ENCODE peak calls at places on chromosomes 12 and 14, in five cellular contexts. H is HepG2, O is astrocyte, X is hepatocyte, Q is K562. A is an unnamed sample.

GRCh38 chr12:27394676-27395075 is 51.9 kb upstream of the SMCO2 start:
- DNase-seq in H (no peak), O (no peak), X (no peak), Q (no peak), A (no peak)

GRCh38 chr14:28879571-28879970 is 113.0 kb downstream of the FOXG1 start:
- DNase-seq in H (no peak), O (no peak), X (no peak), Q (no peak), A (no peak)

GRCh38 chr14:99001241-99001640 is 270.8 kb downstream of the BCL11B start:
- DNase-seq in H (no peak), O (no peak), X (no peak), Q (no peak), A (no peak)

GRCh38 chr14:89252887-89253532 is 164.0 kb downstream of the FOXN3 start:
- DNase-seq in H (no peak), O (no peak), X (no peak), Q (no peak), A (no peak)

GRCh38 chr12:19088576-19088975 is 41.0 kb upstream of the PLEKHA5 start:
- DNase-seq in H (no peak), O (no peak), X (no peak), Q (no peak), A (no peak)

GRCh38 chr12:26746315-26746714 is 86.7 kb downstream of the ITPR2 start:
- DNase-seq in H (no peak), O (peak), X (no peak), Q (no peak), A (peak)

GRCh38 chr14:101723061-101723595 is 38.4 kb upstream of the PPP2R5C start:
- DNase-seq in H (no peak), O (no peak), X (no peak), Q (no peak), A (no peak)

GRCh38 chr12:109065154-109065852 is 12.9 kb downstream of the USP30 start:
- DNase-seq in H (peak), O (no peak), X (peak), Q (no peak), A (no peak)

GRCh38 chr14:52934762-52935161 is 16.1 kb downstream of the FERMT2 start:
- DNase-seq in H (peak), O (no peak), X (no peak), Q (no peak), A (no peak)

GRCh38 chr12:95173392-95174251 is 43.6 kb downstream of the FGD6 start:
- DNase-seq in H (no peak), O (peak), X (peak), Q (peak), A (peak)

GRCh38 chr12:34402899-34403705 is 380.8 kb downstream of the ALG10 start:
- DNase-seq in H (no peak), O (no peak), X (no peak), Q (peak), A (no peak)

GRCh38 chr12:40031965-40032364 is 73.9 kb downstream of the SLC2A13 start:
- DNase-seq in H (no peak), O (no peak), X (no peak), Q (no peak), A (no peak)

GRCh38 chr12:67630373-67631088 is 18.0 kb upstream of the DYRK2 start:
- DNase-seq in H (peak), O (no peak), X (no peak), Q (no peak), A (no peak)

GRCh38 chr12:55666508-55666907 is 29.8 kb downstream of the OR10P1 start:
- DNase-seq in H (no peak), O (no peak), X (no peak), Q (no peak), A (no peak)

GRCh38 chr14:69358233-69358963 is 39.7 kb downstream of the ERH start:
- DNase-seq in H (no peak), O (peak), X (no peak), Q (no peak), A (no peak)

GRCh38 chr12:62732861-62733427 is 202.0 kb downstream of the PPM1H start:
- DNase-seq in H (no peak), O (peak), X (peak), Q (no peak), A (peak)

GRCh38 chr12:81815611-81816010 is 56.5 kb upstream of the PPFIA2 start:
- DNase-seq in H (no peak), O (peak), X (no peak), Q (no peak), A (no peak)

GRCh38 chr12:21725731-21726130 is 48.8 kb downstream of the KCNJ8 start:
- DNase-seq in H (no peak), O (no peak), X (no peak), Q (no peak), A (no peak)

DNA sequence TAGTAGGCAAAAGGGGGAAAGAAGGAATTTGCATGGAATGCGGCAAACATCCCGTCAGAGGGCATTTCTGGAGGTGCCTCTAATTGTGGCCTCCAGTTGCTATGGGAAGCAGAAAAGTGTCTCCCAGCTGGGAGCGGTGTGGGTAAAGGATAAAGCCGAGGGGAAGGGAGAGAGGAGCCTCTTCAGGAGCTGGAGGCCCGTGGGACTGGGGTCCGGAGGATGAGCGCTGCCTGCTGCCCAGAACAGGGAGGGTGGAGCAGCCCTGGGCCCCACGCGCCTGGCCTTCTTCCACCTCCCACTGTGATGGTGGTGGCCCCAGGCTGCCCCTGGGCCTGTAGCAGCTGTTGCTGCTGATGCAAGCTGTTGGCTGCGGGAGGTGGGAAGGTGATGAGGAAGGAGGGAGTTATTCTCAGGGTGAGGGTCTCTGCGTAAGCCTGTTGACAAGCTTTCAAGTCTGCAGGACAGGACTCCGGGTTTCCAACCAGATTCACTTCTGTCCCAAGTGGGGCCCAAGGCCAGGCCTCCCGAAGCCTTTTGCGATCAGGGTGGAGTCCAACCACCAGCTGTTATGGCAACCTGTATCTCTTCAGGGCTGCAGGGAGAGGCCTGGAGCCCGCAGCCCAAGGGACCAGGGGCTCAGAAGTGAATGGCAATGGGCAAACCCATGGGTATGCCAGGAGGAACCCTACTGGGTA is 19.1 kb upstream of the PGF start:
- DNase-seq in H (no peak), O (no peak), X (no peak), Q (no peak), A (no peak)
- H3K27ac ChIP-seq in H (no peak), O (no peak), X (peak), Q (no peak), A (no peak)

DNA sequence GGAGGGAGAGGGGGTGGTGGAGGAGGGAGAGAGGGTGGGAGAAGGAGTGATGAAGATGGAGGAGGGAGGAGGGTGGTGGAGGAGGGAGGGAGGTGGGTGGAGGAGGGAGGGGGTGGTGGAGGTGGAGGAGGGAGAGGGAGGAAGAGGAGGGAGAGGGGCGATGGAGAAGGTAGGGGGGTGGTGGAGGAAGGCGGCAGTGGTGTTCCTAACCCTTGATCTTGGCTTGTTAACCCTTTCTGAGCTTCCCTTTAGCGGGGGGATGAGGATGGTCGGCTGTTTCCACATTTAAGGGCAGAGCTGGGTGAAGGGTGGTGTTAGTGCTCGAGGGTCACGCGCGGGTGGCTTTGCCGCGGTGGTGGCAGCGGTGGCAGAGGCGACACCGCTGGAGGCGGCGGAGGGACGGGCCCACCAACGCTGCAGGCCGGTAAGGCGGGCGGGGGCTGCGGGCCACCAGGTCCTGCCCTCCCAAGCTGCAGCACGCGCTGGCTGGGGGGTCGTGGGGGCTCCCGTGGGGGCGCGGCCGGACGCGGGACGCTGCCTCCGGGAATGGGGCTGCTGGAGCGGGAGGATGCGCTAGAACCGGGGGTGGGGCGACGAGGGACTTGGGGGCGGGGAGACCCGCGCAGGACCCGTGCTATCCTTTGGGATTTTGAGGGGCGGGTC is 156.3 kb downstream of the PTPN11 start:
- DNase-seq in H (no peak), O (no peak), X (no peak), Q (no peak), A (no peak)
- TF ChIP-seq EZH2 in H (no peak), O (peak), X (peak), Q (no peak), A (no peak)

DNA sequence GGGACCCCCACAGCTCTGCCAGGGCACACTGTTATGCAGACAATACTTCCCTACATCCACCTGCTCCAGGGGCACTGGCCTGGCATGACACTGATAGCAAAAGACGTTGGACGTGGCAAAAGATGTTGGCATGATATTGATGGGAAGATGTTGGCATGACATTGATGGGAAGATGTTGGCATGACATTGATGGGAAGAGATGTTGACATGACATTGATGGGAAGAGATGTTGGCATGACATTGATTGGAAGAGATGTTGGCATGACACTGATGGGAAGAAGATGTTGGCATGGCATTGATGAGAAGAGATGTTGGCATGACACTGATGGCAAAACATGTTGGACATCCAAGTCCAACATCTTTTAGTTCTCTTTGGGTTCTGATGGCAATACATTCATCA is 11.4 kb upstream of the DEGS2 start:
- DNase-seq in H (no peak), O (no peak), X (no peak), Q (no peak), A (no peak)
- H3K4me3 ChIP-seq in H (no peak), O (no peak), X (no peak), Q (no peak), A (no peak)

GRCh38 chr14:49999826-50000214 is 106.9 kb downstream of the ARF6 start:
- DNase-seq in H (no peak), O (no peak), X (no peak), Q (no peak), A (no peak)

GRCh38 chr14:50001146-50001998 is 108.5 kb downstream of the ARF6 start:
- DNase-seq in H (peak), O (peak), X (peak), Q (peak), A (peak)

GRCh38 chr14:50000215-50001145 is 107.6 kb downstream of the ARF6 start:
- DNase-seq in H (peak), O (peak), X (peak), Q (no peak), A (peak)

GRCh38 chr14:49997991-49998390 is 105.1 kb downstream of the ARF6 start:
- DNase-seq in H (no peak), O (no peak), X (no peak), Q (no peak), A (no peak)

GRCh38 chr14:49999216-49999761 is 106.4 kb downstream of the ARF6 start:
- DNase-seq in H (no peak), O (peak), X (peak), Q (no peak), A (peak)
- H3K27ac ChIP-seq in H (no peak), O (peak), X (peak), Q (no peak), A (peak)

GRCh38 chr14:104931771-104932675 is 7.3 kb downstream of the PLD4 start:
- DNase-seq in H (no peak), O (no peak), X (no peak), Q (no peak), A (no peak)
- TF ChIP-seq EZH2 in H (no peak), O (peak), X (peak), Q (no peak), A (no peak)

GRCh38 chr12:129064201-129064881 is 211.1 kb downstream of the GLT1D1 start:
- DNase-seq in H (no peak), O (no peak), X (no peak), Q (no peak), A (no peak)

GRCh38 chr12:129067482-129067881 is 214.2 kb downstream of the GLT1D1 start:
- DNase-seq in H (no peak), O (peak), X (peak), Q (no peak), A (no peak)

DNA sequence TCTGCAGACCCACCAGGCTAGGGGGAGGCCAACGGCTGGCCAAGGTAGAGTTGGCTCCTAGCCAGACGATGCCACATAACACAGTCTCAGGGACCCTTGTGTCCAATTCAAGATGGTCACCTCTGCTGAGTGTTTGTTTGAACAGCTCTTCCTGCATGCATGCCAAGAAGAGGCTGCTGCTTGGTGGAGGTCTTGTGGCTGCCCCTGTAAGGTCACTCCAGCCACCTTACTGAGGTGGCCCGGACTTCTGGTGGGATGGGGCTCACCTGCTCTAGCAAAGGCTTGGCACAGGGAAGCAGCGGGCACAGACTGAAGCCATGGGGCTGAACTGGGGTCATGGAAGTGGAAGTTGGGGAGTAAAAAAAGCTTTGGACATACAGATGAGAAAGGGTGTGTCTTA is 210.3 kb downstream of the GLT1D1 start:
- DNase-seq in H (no peak), O (no peak), X (no peak), Q (no peak), A (no peak)
- H3K4me3 ChIP-seq in H (no peak), O (no peak), X (no peak), Q (no peak), A (no peak)

GRCh38 chr12:2288471-2288870 is 235.7 kb downstream of the CACNA1C start:
- DNase-seq in H (no peak), O (no peak), X (no peak), Q (no peak), A (no peak)
- H3K27ac ChIP-seq in H (no peak), O (no peak), X (peak), Q (no peak), A (peak)

DNA sequence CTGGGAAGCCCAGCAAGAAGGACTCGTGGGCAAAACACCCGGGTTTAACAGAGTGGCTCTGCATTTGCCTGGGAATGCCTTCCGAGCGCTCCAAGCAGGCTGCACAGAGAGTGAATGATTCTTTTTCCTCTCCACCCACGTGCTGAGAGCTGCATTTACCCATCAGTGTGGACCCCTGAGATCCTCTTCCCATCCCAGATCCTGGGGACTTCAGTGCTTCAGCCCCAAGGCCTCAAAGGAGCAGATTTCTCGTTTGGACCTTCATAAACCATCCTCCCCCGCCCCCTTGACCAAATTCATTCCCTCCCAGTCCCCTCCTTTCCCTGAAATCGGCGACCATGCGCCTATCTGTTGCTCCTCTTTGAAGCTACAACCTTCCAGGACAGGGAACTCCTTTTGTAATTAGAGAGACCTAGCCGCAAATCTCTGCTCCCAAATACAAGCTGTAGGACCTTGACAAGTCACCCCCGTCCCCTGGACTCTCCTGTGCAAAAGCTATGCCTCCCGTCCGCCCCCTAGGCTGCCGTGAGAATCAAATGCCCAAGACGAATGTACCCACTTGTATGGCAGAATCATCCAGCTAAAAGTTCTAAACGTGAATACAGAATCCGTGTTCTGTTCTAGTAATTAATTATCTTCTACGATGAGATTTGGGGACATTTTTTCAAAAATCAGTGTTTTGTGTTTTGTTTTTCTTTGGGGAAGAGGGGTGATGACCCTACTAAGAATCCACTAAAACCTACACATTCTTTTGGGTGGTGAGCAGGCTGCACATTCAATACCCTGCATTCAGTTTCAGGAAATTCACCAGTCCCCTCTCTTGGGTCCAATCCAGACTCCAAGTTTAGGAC is 8.8 kb downstream of the TBX5 start:
- DNase-seq in H (no peak), O (no peak), X (no peak), Q (no peak), A (peak)
- TF ChIP-seq EZH2 in H (no peak), O (no peak), X (no peak), Q (no peak), A (no peak)

GRCh38 chr12:104485651-104486341 is 29.0 kb downstream of the CHST11 start:
- DNase-seq in H (no peak), O (no peak), X (no peak), Q (no peak), A (peak)
- H3K4me3 ChIP-seq in H (no peak), O (no peak), X (no peak), Q (no peak), A (no peak)

GRCh38 chr14:75969126-75969525 is 12.7 kb downstream of the TGFB3 start:
- DNase-seq in H (no peak), O (no peak), X (no peak), Q (no peak), A (no peak)
- H3K27ac ChIP-seq in H (no peak), O (no peak), X (no peak), Q (no peak), A (no peak)